ENCODE peak calls at places on chromosome 14, in seven cellular contexts. F, X, G, B, Z, W and J are unnamed samples.

GRCh38 chr14:99508896-99509629 is 27.9 kb downstream of the CCNK start:
- DNase-seq in F (peak), X (peak), G (peak), B (no peak), Z (no peak), W (peak), J (no peak)

GRCh38 chr14:34220921-34221320 is 241.1 kb downstream of the SPTSSA start:
- DNase-seq in F (no peak), X (no peak), G (no peak), B (no peak), Z (no peak), W (no peak), J (no peak)

GRCh38 chr14:32588448-32589320 is 259.6 kb downstream of the AKAP6 start:
- DNase-seq in F (no peak), X (no peak), G (no peak), B (no peak), Z (no peak), W (peak), J (peak)

GRCh38 chr14:102768223-102769048 is 8.8 kb upstream of the TRAF3 start:
- DNase-seq in F (no peak), X (no peak), G (no peak), B (no peak), Z (no peak), W (no peak), J (no peak)

GRCh38 chr14:69299286-69300035 is 39.5 kb downstream of the GALNT16 start:
- DNase-seq in F (no peak), X (no peak), G (no peak), B (no peak), Z (no peak), W (no peak), J (no peak)

GRCh38 chr14:28759658-28760313 is 6.8 kb upstream of the FOXG1 start:
- DNase-seq in F (no peak), X (no peak), G (no peak), B (no peak), Z (no peak), W (no peak), J (peak)

GRCh38 chr14:88323520-88324199 is 591 bp upstream of the KCNK10 start:
- DNase-seq in F (no peak), X (peak), G (no peak), B (peak), Z (no peak), W (no peak), J (peak)

GRCh38 chr14:103500148-103500990 is 22.3 kb downstream of the CKB start:
- DNase-seq in F (peak), X (peak), G (peak), B (peak), Z (peak), W (peak), J (peak)

GRCh38 chr14:37093364-37093763 is 79.0 kb downstream of the SLC25A21 start:
- DNase-seq in F (no peak), X (no peak), G (no peak), B (no peak), Z (no peak), W (peak), J (no peak)

GRCh38 chr14:89481167-89481566 is 64.1 kb upstream of the FOXN3 start:
- DNase-seq in F (peak), X (no peak), G (no peak), B (no peak), Z (peak), W (no peak), J (peak)

GRCh38 chr14:88750413-88750812 is 42.3 kb downstream of the EML5 start:
- DNase-seq in F (no peak), X (no peak), G (no peak), B (no peak), Z (no peak), W (no peak), J (no peak)

GRCh38 chr14:49634547-49635334 is at the start of gene DNAAF2:
- DNase-seq in F (peak), X (peak), G (peak), B (peak), Z (peak), W (peak), J (peak)

GRCh38 chr14:49951946-49952345 is 59.1 kb downstream of the ARF6 start:
- DNase-seq in F (no peak), X (no peak), G (no peak), B (no peak), Z (no peak), W (no peak), J (no peak)

GRCh38 chr14:30267141-30267540 is 291.8 kb upstream of the G2E3 start:
- DNase-seq in F (no peak), X (no peak), G (no peak), B (no peak), Z (no peak), W (peak), J (no peak)

GRCh38 chr14:88129306-88130056 is 124.5 kb downstream of the GPR65 start:
- DNase-seq in F (no peak), X (no peak), G (no peak), B (no peak), Z (peak), W (no peak), J (no peak)

GRCh38 chr14:101715209-101716076 is 46.1 kb upstream of the PPP2R5C start:
- DNase-seq in F (no peak), X (no peak), G (no peak), B (no peak), Z (peak), W (no peak), J (no peak)

GRCh38 chr14:24255931-24256696 is 6.9 kb downstream of the TGM1 start:
- DNase-seq in F (no peak), X (no peak), G (no peak), B (no peak), Z (no peak), W (no peak), J (no peak)

GRCh38 chr14:55294603-55295002 is 23.4 kb downstream of the FBXO34 start:
- DNase-seq in F (no peak), X (no peak), G (no peak), B (no peak), Z (no peak), W (no peak), J (no peak)

GRCh38 chr14:75141967-75142366 is 15.1 kb upstream of the NEK9 start:
- DNase-seq in F (no peak), X (no peak), G (no peak), B (no peak), Z (no peak), W (peak), J (no peak)

DNA sequence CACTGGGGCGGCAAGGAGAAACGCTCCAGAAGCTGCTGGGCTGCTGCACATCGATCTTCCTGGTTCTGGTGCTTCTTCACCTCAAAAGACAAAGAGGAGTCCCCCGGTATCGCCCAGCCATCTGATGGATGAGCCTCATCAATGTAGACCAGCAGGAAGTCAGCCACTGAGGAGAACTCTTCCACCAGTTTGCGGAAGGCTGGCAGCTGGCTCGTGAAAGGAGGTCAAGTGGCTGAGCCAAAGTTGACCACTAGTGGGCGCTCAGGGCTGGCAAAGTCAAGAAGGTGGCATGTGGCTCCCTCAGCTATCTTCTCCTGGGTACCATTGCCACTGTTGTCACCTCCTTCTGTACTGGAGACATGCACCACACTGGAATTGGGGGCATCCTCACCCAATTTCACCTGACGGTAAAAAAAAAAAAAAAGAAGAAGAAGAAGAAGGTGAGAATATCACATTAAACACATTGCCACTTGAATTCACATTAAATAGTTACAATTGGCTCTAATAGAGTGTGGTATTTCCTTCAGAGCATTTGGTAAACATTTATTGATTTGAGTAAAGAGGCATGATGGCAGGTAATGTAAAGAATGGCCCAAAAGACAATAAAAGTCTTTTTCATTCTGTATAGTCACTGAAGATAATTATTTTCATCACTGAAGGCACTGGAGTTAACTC is 8.3 kb downstream of the DIO2 start:
- DNase-seq in F (no peak), X (no peak), G (no peak), B (peak), Z (no peak), W (no peak), J (peak)
- TF ChIP-seq CTCF in F (no peak), X (no peak), G (no peak), B (peak), Z (no peak), W (peak), J (peak)

DNA sequence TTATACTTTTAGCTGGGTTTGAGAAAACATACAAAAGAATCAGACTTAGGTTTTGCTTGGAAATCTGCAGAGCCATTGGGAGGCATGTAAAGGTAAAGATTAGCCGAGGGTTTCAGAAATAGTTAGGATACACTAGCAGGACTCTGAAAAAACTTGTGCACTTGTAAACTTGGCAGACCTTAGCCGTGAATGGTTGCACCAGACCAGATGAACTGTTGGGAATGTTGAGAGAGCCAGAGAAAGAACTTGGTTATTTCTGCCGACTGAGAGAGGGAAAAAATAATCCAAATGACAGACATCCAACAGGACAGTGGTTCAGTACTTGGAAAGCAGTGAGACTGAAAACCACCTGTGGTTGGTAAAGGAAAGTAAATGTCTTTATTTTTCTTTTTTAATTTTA is 222.4 kb upstream of the DDHD1 start:
- DNase-seq in F (no peak), X (no peak), G (no peak), B (no peak), Z (no peak), W (no peak), J (no peak)
- TF ChIP-seq CTCF in F (no peak), X (no peak), G (no peak), B (no peak), Z (no peak), W (no peak), J (no peak)

GRCh38 chr14:63852817-63853730 is at the start of gene SYNE2:
- DNase-seq in F (peak), X (peak), G (peak), B (peak), Z (peak), W (peak), J (peak)
- TF ChIP-seq CTCF in F (peak), X (no peak), G (peak), B (no peak), Z (no peak), W (no peak), J (no peak)

GRCh38 chr14:35825968-35826217 is 245 bp upstream of the BRMS1L start:
- DNase-seq in F (no peak), X (no peak), G (no peak), B (no peak), Z (no peak), W (no peak), J (no peak)

GRCh38 chr14:35829449-35829848 is 3.3 kb downstream of the BRMS1L start:
- DNase-seq in F (no peak), X (no peak), G (no peak), B (no peak), Z (no peak), W (no peak), J (no peak)

GRCh38 chr14:35827678-35828472 is 1.7 kb downstream of the BRMS1L start:
- DNase-seq in F (no peak), X (no peak), G (no peak), B (no peak), Z (no peak), W (no peak), J (no peak)

GRCh38 chr14:35826952-35827416 is 846 bp downstream of the BRMS1L start:
- DNase-seq in F (no peak), X (no peak), G (no peak), B (no peak), Z (no peak), W (no peak), J (no peak)

GRCh38 chr14:35826218-35826951 is at the start of gene BRMS1L:
- DNase-seq in F (peak), X (peak), G (peak), B (peak), Z (peak), W (peak), J (peak)
- TF ChIP-seq CTCF in F (peak), X (no peak), G (peak), B (no peak), Z (peak), W (no peak), J (no peak)

GRCh38 chr14:58151701-58152568 is at the start of gene ARMH4:
- DNase-seq in F (peak), X (peak), G (peak), B (peak), Z (peak), W (peak), J (peak)
- TF ChIP-seq CTCF in F (peak), X (no peak), G (peak), B (peak), Z (no peak), W (no peak), J (no peak)

GRCh38 chr14:66383271-66383670 is 102.9 kb upstream of the CCDC196 start:
- DNase-seq in F (no peak), X (no peak), G (no peak), B (no peak), Z (no peak), W (no peak), J (peak)
- TF ChIP-seq CTCF in F (no peak), X (no peak), G (no peak), B (no peak), Z (no peak), W (no peak), J (no peak)

GRCh38 chr14:61701946-61702345 is 6.6 kb downstream of the HIF1A start:
- DNase-seq in F (no peak), X (no peak), G (no peak), B (no peak), Z (no peak), W (no peak), J (no peak)
- TF ChIP-seq CTCF in F (no peak), X (no peak), G (no peak), B (no peak), Z (no peak), W (no peak), J (no peak)

GRCh38 chr14:95059126-95059525 is 98.2 kb downstream of the DICER1 start:
- DNase-seq in F (no peak), X (no peak), G (no peak), B (no peak), Z (no peak), W (no peak), J (no peak)

GRCh38 chr14:95058491-95058890 is 98.8 kb downstream of the DICER1 start:
- DNase-seq in F (no peak), X (no peak), G (no peak), B (no peak), Z (no peak), W (no peak), J (no peak)

GRCh38 chr14:95056476-95056875 is 100.9 kb downstream of the DICER1 start:
- DNase-seq in F (no peak), X (no peak), G (no peak), B (no peak), Z (no peak), W (no peak), J (no peak)

GRCh38 chr14:95057147-95057546 is 100.2 kb downstream of the DICER1 start:
- DNase-seq in F (no peak), X (no peak), G (no peak), B (no peak), Z (no peak), W (no peak), J (no peak)

GRCh38 chr14:95057851-95058250 is 99.5 kb downstream of the DICER1 start:
- DNase-seq in F (no peak), X (no peak), G (no peak), B (no peak), Z (no peak), W (no peak), J (no peak)
- TF ChIP-seq CTCF in F (no peak), X (no peak), G (no peak), B (no peak), Z (no peak), W (no peak), J (no peak)

DNA sequence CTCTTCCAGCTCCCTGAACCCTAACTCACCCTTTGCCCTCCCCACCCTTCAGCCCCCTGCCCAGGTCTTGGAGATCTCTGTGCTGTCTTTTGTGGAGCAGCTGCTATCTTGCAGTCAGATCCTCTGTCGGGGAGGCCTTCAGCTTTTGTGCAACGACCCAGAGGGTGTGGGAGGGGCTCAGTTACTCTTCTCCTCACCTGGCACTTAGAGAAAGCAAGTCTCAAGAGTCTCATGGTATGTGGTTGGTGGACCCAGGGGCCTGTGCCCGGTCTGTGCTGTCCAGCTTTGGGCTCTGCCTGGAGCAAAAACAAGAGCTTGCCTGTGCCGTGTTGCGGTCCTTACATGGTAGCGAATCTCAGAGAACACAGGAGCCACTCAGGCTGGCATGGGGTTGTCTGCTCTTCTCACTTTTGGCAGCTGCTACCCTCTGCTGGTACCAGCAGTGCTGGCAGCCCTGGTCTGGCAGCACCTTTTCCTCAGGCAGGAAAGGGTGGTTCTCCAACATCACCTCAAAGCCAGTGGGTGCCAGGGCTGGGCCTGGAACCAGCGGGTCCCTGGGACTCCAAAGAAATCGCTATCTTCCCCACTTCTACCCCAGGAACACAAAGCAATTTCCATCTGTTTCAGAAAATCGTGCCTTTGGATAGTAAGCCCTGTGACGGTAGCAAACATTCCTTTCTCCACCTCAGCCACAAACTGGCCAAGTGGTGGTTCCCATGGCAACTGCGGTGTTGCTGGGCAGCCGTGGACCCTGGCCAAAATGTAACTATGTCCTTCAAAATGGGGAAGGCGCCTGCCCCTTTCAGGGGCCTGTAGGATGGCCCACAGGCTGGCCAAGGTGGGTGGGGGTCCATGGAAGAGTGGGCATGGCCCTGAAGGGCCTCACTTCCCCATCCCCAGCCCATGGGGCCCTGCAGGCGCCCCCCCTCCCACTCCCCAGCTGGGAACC is 90.0 kb downstream of the RIN3 start:
- DNase-seq in F (no peak), X (no peak), G (no peak), B (no peak), Z (no peak), W (peak), J (peak)
- TF ChIP-seq CTCF in F (no peak), X (no peak), G (peak), B (no peak), Z (no peak), W (peak), J (no peak)

GRCh38 chr14:104845834-104846441 is 19.1 kb upstream of the CEP170B start:
- DNase-seq in F (no peak), X (no peak), G (peak), B (no peak), Z (no peak), W (peak), J (no peak)

GRCh38 chr14:104845033-104845666 is 19.9 kb upstream of the CEP170B start:
- DNase-seq in F (no peak), X (no peak), G (peak), B (no peak), Z (no peak), W (no peak), J (no peak)

GRCh38 chr14:104843442-104844305 is 21.4 kb upstream of the CEP170B start:
- DNase-seq in F (no peak), X (no peak), G (peak), B (no peak), Z (no peak), W (no peak), J (peak)

GRCh38 chr14:104843006-104843405 is 22.1 kb upstream of the CEP170B start:
- DNase-seq in F (no peak), X (no peak), G (peak), B (no peak), Z (no peak), W (no peak), J (no peak)

GRCh38 chr14:104844306-104845032 is 20.6 kb upstream of the CEP170B start:
- DNase-seq in F (no peak), X (no peak), G (peak), B (no peak), Z (no peak), W (no peak), J (no peak)
- TF ChIP-seq CTCF in F (no peak), X (no peak), G (no peak), B (no peak), Z (no peak), W (no peak), J (no peak)